ENCODE peak calls at places on chromosomes 3 and 15, in nine cellular contexts. A is CD8-positive, alpha-beta T cell; K is neural progenitor cell; L is A549; E is GM13976; U is tibial nerve; S is colonic mucosa; Q is GM12865; C is progenitor cell of endocrine pancreas. I is an unnamed sample.

GRCh38 chr3:100969557-100969916 is 23.7 kb downstream of the ABI3BP start:
- DNase-seq in A (no peak), K (no peak), L (no peak), E (no peak), U (no peak), S (no peak), Q (no peak), C (no peak), I (no peak)

GRCh38 chr3:32901005-32901932 is 50.2 kb upstream of the CCR4 start:
- DNase-seq in A (no peak), K (no peak), L (no peak), E (no peak), U (no peak), S (no peak), Q (no peak), C (no peak), I (no peak)

GRCh38 chr3:69236808-69237707 is 114.7 kb upstream of the LMOD3 start:
- DNase-seq in A (no peak), K (no peak), L (no peak), E (no peak), U (no peak), S (peak; percentile 55), Q (no peak), C (no peak), I (no peak)

GRCh38 chr3:4994823-4995499 is 15.7 kb downstream of the BHLHE40 start:
- DNase-seq in A (no peak), K (no peak), L (no peak), E (peak; percentile 56), U (peak; percentile 54), S (peak; percentile 44), Q (peak; percentile 75), C (no peak), I (no peak)

GRCh38 chr3:41986566-41986965 is 24.7 kb upstream of the ULK4 start:
- DNase-seq in A (no peak), K (no peak), L (no peak), E (no peak), U (no peak), S (peak; percentile 25), Q (no peak), C (no peak), I (no peak)

GRCh38 chr3:105414841-105415240 is 48.1 kb downstream of the ALCAM start:
- DNase-seq in A (no peak), K (no peak), L (no peak), E (no peak), U (no peak), S (no peak), Q (no peak), C (no peak), I (no peak)

GRCh38 chr3:61617041-61617440 is 55.7 kb downstream of the PTPRG start:
- DNase-seq in A (no peak), K (no peak), L (no peak), E (no peak), U (no peak), S (no peak), Q (no peak), C (no peak), I (no peak)

GRCh38 chr3:197368330-197368729 is 69.9 kb upstream of the DLG1 start:
- DNase-seq in A (no peak), K (peak; percentile 59), L (no peak), E (no peak), U (no peak), S (no peak), Q (no peak), C (no peak), I (no peak)

GRCh38 chr3:141237701-141238521 is 6.3 kb downstream of the PXYLP1 start:
- DNase-seq in A (no peak), K (no peak), L (no peak), E (no peak), U (no peak), S (no peak), Q (peak; percentile 28), C (no peak), I (no peak)

GRCh38 chr3:188899887-188900286 is 271.9 kb upstream of the TPRG1 start:
- DNase-seq in A (no peak), K (no peak), L (no peak), E (no peak), U (no peak), S (peak; percentile 56), Q (no peak), C (no peak), I (no peak)

GRCh38 chr3:49017646-49017977 is 768 bp downstream of the DALRD3 start:
- DNase-seq in A (no peak), K (no peak), L (no peak), E (no peak), U (no peak), S (peak; percentile 75), Q (no peak), C (no peak), I (no peak)

GRCh38 chr15:67142142-67143092 is 77.0 kb downstream of the SMAD3 start:
- DNase-seq in A (no peak), K (no peak), L (no peak), E (no peak), U (no peak), S (no peak), Q (no peak), C (no peak), I (no peak)

GRCh38 chr3:160653514-160653913 is 23.4 kb upstream of the ARL14 start:
- DNase-seq in A (no peak), K (no peak), L (no peak), E (no peak), U (no peak), S (no peak), Q (no peak), C (no peak), I (no peak)

GRCh38 chr3:128950223-128950938 is 43.5 kb downstream of the CFAP92 start:
- DNase-seq in A (peak; percentile 15), K (peak; percentile 61), L (peak; percentile 15), E (no peak), U (no peak), S (peak; percentile 16), Q (peak; percentile 14), C (no peak), I (peak; percentile 40)

GRCh38 chr3:196650740-196651311 is 11.3 kb downstream of the NRROS start:
- DNase-seq in A (no peak), K (no peak), L (peak; percentile 88), E (no peak), U (no peak), S (no peak), Q (no peak), C (no peak), I (peak; percentile 82)

GRCh38 chr3:65532164-65532563 is 506.6 kb downstream of the MAGI1 start:
- DNase-seq in A (no peak), K (no peak), L (no peak), E (no peak), U (no peak), S (no peak), Q (no peak), C (no peak), I (no peak)

GRCh38 chr3:149153402-149153801 is 24.0 kb downstream of the HPS3 start:
- DNase-seq in A (no peak), K (no peak), L (no peak), E (no peak), U (no peak), S (no peak), Q (no peak), C (no peak), I (no peak)

GRCh38 chr3:72451840-72452239 is 396.4 kb downstream of the SHQ1 start:
- DNase-seq in A (no peak), K (no peak), L (no peak), E (no peak), U (no peak), S (peak; percentile 53), Q (no peak), C (no peak), I (no peak)

GRCh38 chr15:27238209-27238608 is 267.2 kb downstream of the GABRG3 start:
- DNase-seq in A (no peak), K (peak; percentile 50), L (no peak), E (no peak), U (no peak), S (no peak), Q (no peak), C (no peak), I (no peak)
- TF ChIP-seq CTCF in A (no peak), K (peak; percentile 63), L (no peak), E (no peak), U (no peak), S (no peak), Q (no peak), C (peak; percentile 22), I (no peak)

DNA sequence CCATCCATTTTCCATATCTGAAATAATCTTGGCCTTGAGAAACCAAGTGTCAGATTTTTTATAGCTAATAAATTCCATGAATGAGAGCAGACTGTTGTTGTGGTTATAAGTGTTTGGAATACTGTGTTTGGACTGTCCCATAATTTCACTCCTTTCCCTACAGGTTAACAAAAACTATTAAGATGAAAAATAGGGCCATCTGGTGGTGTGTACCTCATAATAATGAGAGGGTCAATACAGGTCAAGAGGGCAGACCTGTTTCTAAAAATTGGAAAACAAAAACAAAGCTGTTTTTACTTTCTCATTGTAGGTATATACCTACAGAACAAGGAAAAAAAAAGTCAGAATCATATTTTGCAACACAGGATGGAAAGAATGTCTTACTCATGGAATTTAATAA is 553.8 kb upstream of the SGO1 start:
- DNase-seq in A (no peak), K (no peak), L (no peak), E (no peak), U (no peak), S (no peak), Q (no peak), C (no peak), I (no peak)
- TF ChIP-seq CTCF in A (no peak), K (peak; percentile 11), L (no peak), E (no peak), U (no peak), S (no peak), Q (no peak), C (no peak), I (peak; percentile 33)

DNA sequence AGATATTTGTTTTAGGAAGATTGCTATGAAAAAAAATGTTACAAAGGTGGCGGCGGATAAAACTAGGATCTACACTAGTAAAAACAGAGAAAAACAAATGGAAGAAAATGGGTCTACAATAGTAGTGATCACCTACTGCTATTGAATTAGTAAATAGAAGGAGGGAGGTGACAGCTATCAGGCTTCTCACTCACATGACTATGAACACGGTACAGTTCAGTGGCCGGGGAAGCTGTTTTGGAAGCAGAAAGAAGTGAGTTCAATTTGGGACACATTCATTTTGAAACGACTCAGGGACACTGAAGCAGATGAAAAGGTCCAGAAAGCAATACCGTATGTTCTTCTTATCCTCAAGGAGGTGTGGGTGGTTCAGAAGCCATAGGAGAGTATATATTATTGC is 138.3 kb downstream of the GSK3B start:
- DNase-seq in A (no peak), K (no peak), L (no peak), E (no peak), U (no peak), S (no peak), Q (no peak), C (no peak), I (no peak)
- TF ChIP-seq CTCF in A (no peak), K (no peak), L (no peak), E (no peak), U (no peak), S (no peak), Q (no peak), C (no peak), I (no peak)

DNA sequence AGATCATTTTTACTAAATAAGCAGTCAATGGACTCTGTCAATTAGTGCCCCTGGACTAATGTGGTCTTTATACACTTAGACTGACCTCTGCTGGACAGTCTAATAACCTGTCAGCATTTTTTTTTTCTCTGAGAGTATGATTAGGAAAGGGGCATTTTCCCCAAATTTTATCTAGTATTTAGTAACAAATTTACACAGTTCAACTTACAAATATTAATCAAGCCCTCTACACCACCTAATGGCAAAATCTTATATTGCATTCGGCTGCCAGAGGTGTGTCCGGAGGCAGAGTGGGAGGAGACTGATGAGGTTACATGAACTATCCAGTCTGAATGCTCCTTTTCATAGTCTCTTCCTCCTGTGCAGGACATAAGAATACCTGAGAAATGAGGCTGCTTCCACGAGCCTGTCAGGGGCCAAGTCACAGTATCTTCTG is 36.0 kb upstream of the COLQ start:
- DNase-seq in A (peak; percentile 34), K (peak; percentile 57), L (peak; percentile 28), E (peak; percentile 32), U (no peak), S (peak; percentile 72), Q (peak; percentile 80), C (no peak), I (no peak)
- TF ChIP-seq CTCF in A (peak; percentile 76), K (peak; percentile 75), L (peak; percentile 69), E (peak; percentile 24), U (peak; percentile 59), S (peak; percentile 76), Q (peak; percentile 48), C (peak; percentile 72), I (peak; percentile 91)

I was measured in chondrocyte.